ENCODE peak calls at places on chromosomes 16 and 17, in five cellular contexts. H is neuronal stem cell, T is mesenchymal stem cell, A is H9, O is mesendoderm. Y is an unnamed sample.

GRCh38 chr16:89495121-89495520 is 4.8 kb upstream of the ANKRD11 start:
- DNase-seq in H (no peak), T (peak; percentile 85), A (no peak), O (no peak), Y (peak; percentile 80)

GRCh38 chr17:9169116-9169515 is 147.8 kb downstream of the NTN1 start:
- DNase-seq in H (no peak), T (no peak), A (no peak), O (no peak), Y (no peak)

GRCh38 chr17:36934759-36935630 is 2.3 kb upstream of the LHX1 start:
- DNase-seq in H (no peak), T (no peak), A (peak; percentile 79), O (peak; percentile 79), Y (no peak)

GRCh38 chr17:10621397-10621796 is 35.7 kb downstream of the MYH3 start:
- DNase-seq in H (no peak), T (no peak), A (no peak), O (no peak), Y (no peak)

GRCh38 chr16:59259074-59259963 is 525.2 kb upstream of the GOT2 start:
- DNase-seq in H (no peak), T (peak; percentile 7), A (no peak), O (no peak), Y (no peak)

GRCh38 chr16:21211486-21211885 is at the start of gene ZP2:
- DNase-seq in H (no peak), T (no peak), A (no peak), O (no peak), Y (no peak)

GRCh38 chr17:38898812-38899348 is 26.5 kb upstream of the LASP1NB start:
- DNase-seq in H (no peak), T (no peak), A (no peak), O (no peak), Y (no peak)

GRCh38 chr17:29776026-29776425 is 153.3 kb upstream of the CORO6 start:
- DNase-seq in H (no peak), T (no peak), A (no peak), O (no peak), Y (no peak)

GRCh38 chr16:85354623-85355514 is 242.6 kb upstream of the CIBAR2 start:
- DNase-seq in H (no peak), T (peak; percentile 99), A (no peak), O (no peak), Y (peak; percentile 87)

GRCh38 chr17:13647551-13647950 is 45.8 kb upstream of the HS3ST3A1 start:
- DNase-seq in H (no peak), T (peak; percentile 22), A (no peak), O (no peak), Y (no peak)

GRCh38 chr17:38605852-38606645 is at the start of gene SRCIN1:
- DNase-seq in H (peak; percentile 72), T (no peak), A (peak; percentile 80), O (peak; percentile 75), Y (peak; percentile 2)

GRCh38 chr17:18314059-18314730 is 599 bp downstream of the TOP3A start:
- DNase-seq in H (peak; percentile 23), T (peak; percentile 46), A (no peak), O (no peak), Y (peak; percentile 5)

GRCh38 chr17:18318122-18318521 is 3.0 kb downstream of the SMCR8 start:
- DNase-seq in H (no peak), T (no peak), A (no peak), O (no peak), Y (no peak)

GRCh38 chr17:18314731-18315497 is at the start of the genes SMCR8 and TOP3A:
- DNase-seq in H (peak; percentile 90), T (peak; percentile 99), A (peak; percentile 99), O (peak; percentile 99), Y (peak; percentile 98)

GRCh38 chr17:18318771-18319450 is 3.8 kb downstream of the SMCR8 start:
- DNase-seq in H (no peak), T (no peak), A (no peak), O (no peak), Y (no peak)

DNA sequence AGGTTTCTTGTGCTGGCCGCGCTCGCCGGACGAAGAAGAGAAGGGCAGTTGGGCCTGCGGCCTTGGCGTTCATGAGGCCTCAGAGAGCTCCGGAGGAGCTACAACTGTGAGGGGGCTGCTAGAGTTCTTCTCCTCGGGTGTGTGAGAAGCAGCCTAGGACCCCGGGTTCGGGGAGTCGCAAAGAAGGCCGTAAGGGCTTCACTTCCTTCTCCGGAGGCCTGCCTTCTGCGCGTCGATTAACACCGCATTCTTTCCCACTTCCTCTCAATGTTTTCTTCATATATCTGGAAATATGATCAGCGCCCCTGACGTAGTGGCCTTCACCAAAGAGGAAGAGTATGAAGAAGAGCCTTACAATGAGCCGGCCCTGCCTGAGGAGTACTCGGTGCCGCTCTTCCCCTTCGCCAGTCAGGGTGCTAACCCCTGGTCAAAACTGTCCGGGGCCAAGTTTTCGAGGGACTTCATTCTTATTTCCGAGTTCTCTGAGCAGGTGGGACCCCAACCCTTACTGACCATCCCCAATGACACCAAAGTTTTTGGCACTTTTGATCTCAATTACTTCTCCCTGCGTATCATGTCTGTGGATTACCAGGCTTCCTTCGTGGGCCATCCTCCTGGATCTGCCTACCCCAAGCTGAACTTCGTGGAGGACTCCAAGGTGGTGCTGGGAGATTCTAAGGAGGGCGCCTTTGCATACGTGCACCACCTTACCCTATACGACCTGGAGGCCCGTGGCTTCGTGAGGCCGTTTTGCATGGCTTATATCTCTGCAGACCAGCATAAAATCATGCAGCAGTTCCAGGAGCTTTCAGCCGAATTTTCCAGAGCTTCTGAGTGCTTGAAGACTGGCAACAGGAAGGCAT is 636 bp downstream of the SMCR8 start:
- DNase-seq in H (no peak), T (no peak), A (no peak), O (no peak), Y (peak; percentile 7)
- H2AK5ac ChIP-seq in H (no peak overlapping the region), T (peak overlapping the region; percentile 42), A (no peak overlapping the region), O (no peak overlapping the region), Y (peak overlapping the region; percentile 45)

DNA sequence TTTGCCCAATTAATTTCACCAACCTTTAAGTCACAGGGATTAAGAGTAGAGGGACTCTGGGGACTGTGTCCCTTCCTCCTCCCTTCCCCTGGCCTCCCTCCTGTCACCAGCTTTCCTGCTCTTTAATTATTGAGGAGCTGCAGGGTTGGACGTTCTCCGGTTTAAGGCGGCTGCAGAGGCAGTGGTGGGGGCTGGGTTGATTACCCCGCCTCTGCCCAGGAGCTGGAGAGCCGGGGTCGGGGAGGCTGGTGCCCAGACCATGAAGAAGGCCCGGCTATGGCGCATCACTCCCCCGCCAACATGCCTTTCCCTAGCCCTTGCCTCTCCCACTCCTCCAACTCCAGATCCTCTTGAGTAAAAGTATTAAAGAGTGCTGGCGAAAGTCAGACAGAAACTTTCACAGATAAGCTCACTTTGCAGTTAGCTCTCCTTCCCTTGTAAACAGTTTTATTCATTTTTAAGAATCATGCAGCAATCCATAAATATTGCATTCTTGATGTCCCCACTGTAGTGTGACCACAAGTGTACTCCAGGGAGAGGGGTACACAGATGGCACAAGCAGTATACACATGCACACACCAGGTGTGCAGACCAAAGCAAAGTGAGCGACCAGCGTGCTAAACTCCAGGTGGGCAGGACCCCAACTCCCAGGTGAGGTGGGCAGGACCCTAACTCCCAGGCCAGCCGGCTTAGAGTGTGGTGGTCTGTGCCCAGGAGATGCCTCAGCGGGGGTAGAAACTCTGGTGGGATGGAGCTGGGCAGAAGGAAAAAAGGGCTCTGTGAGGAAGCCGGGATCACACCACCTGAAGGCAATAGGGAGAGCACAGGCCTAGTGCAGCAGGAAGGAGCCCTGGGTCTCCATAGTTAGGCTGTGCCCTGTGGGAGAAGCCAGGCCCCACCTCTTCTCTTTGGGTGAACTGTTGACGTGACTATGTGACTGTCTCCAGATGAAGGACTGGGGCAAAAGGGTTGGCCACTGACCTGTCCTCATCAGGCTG is 1.3 kb upstream of the FOXJ1 start:
- DNase-seq in H (no peak), T (no peak), A (peak; percentile 48), O (no peak), Y (no peak)
- H2AK5ac ChIP-seq in H (peak overlapping the region; percentile 27), T (peak overlapping the region; percentile 43), A (no peak overlapping the region), O (no peak overlapping the region), Y (no peak overlapping the region)

GRCh38 chr17:40074871-40075215 is 12.1 kb downstream of the THRA start:
- DNase-seq in H (no peak), T (no peak), A (no peak), O (no peak), Y (no peak)
- H2AK5ac ChIP-seq in H (peak overlapping the region; percentile 61), T (peak overlapping the region; percentile 17), A (no peak overlapping the region), O (no peak overlapping the region), Y (peak overlapping the region; percentile 93)

DNA sequence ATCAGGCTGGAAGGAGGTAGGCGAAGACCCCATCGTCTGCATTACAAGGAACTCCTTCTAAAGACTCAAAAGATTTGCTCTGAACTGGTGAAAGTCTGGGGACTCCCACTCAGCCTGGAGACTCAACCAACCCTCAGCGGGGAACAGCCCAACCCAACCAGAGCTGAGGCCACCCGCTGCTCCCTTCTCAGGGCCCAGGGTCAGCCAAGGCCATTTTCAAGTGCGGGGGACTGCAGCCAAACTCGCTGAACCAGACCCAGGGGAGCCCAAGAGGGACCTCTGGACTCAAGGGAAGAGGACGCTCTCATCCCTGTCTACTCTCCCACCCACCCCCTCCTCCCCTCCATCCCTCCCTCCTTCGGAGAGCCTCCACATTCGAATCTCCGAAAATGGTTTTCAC is 24.1 kb downstream of the XYLT1 start:
- DNase-seq in H (no peak), T (no peak), A (no peak), O (no peak), Y (no peak)
- H2AK5ac ChIP-seq in H (no peak overlapping the region), T (no peak overlapping the region), A (no peak overlapping the region), O (no peak overlapping the region), Y (no peak overlapping the region)